ENCODE peak calls at places on chromosomes 13 and 19, in ten cellular contexts. V, A, P, U, L, E, Q, M, O and J are unnamed samples.

GRCh38 chr19:13022111-13022858 is 27.0 kb downstream of the NFIX start:
- DNase-seq in L (peak; percentile 54), E (no peak), O (peak; percentile 56), M (no peak), U (no peak), V (no peak), P (no peak), Q (no peak), A (no peak), J (no peak)

GRCh38 chr13:74067818-74068217 is 66.4 kb downstream of the KLF12 start:
- DNase-seq in L (no peak), M (no peak), A (no peak), O (no peak), E (no peak), P (peak; percentile 36), V (no peak), Q (no peak), U (peak; percentile 46), J (no peak)

GRCh38 chr13:111031531-111031961 is 83.6 kb upstream of the ARHGEF7 start:
- DNase-seq in V (no peak), L (no peak), O (peak; percentile 33), Q (no peak), E (no peak), P (no peak), A (no peak), U (peak; percentile 85), M (no peak), J (no peak)

GRCh38 chr19:17337675-17338439 is 504 bp downstream of the GTPBP3 start:
- DNase-seq in V (no peak), A (no peak), Q (peak; percentile 39), M (no peak), E (no peak), P (no peak), O (peak; percentile 71), U (peak; percentile 52), L (no peak), J (no peak)

GRCh38 chr13:97434417-97435296 is 688 bp downstream of the RAP2A start:
- DNase-seq in E (peak; percentile 36), L (peak; percentile 37), V (peak; percentile 23), M (peak; percentile 38), O (peak; percentile 52), Q (peak; percentile 39), U (peak; percentile 50), P (peak; percentile 54), A (peak; percentile 37), J (peak; percentile 51)

GRCh38 chr19:28644261-28644660 is 568.7 kb downstream of the UQCRFS1 start:
- DNase-seq in O (no peak), P (no peak), E (no peak), A (no peak), V (no peak), L (no peak), Q (no peak), M (no peak), U (no peak), J (no peak)

GRCh38 chr19:53004242-53004641 is 9.5 kb upstream of the ERVV-1 start:
- DNase-seq in A (no peak), V (no peak), U (no peak), E (no peak), L (no peak), P (no peak), Q (no peak), O (no peak), M (no peak), J (no peak)

GRCh38 chr13:50574731-50575130 is 268.8 kb downstream of the DLEU7 start:
- DNase-seq in V (no peak), U (no peak), Q (no peak), M (no peak), E (no peak), O (no peak), L (no peak), A (no peak), P (no peak), J (no peak)

GRCh38 chr19:44635581-44636438 is 7.9 kb upstream of the PVR start:
- DNase-seq in E (no peak), Q (no peak), V (no peak), O (no peak), L (no peak), A (no peak), U (no peak), M (no peak), P (no peak), J (no peak)

GRCh38 chr13:23510979-23511735 is 59.1 kb upstream of the TNFRSF19 start:
- DNase-seq in A (no peak), M (no peak), V (no peak), U (no peak), L (no peak), P (peak; percentile 97), Q (peak; percentile 51), O (peak; percentile 89), E (no peak), J (peak; percentile 2)

GRCh38 chr19:50332264-50333038 is 3.3 kb upstream of the KCNC3 start:
- DNase-seq in U (no peak), P (no peak), A (no peak), Q (no peak), V (no peak), O (peak; percentile 48), M (no peak), L (no peak), E (no peak), J (no peak)

GRCh38 chr13:113299951-113300350 is 2.9 kb downstream of the LAMP1 start:
- DNase-seq in P (no peak), V (no peak), U (no peak), E (no peak), L (peak; percentile 79), M (no peak), Q (no peak), O (peak; percentile 53), A (no peak), J (no peak)

GRCh38 chr13:40966298-40966697 is 52.8 kb downstream of the ELF1 start:
- DNase-seq in M (no peak), A (no peak), L (no peak), Q (no peak), P (no peak), V (no peak), U (no peak), O (no peak), E (no peak), J (no peak)

GRCh38 chr13:113997845-113998751 is 24.2 kb upstream of the C13orf46 start:
- DNase-seq in O (no peak), P (no peak), V (no peak), A (no peak), M (no peak), U (no peak), E (no peak), L (no peak), Q (no peak), J (no peak)

GRCh38 chr13:91145806-91146205 is 201.7 kb upstream of the MIR17HG start:
- DNase-seq in Q (no peak), O (no peak), A (no peak), E (no peak), P (peak; percentile 73), M (no peak), V (no peak), L (no peak), U (no peak), J (no peak)

GRCh38 chr13:58134012-58134411 is 502.5 kb downstream of the PCDH17 start:
- DNase-seq in Q (no peak), L (no peak), O (no peak), A (no peak), M (no peak), U (no peak), E (no peak), V (no peak), P (no peak), J (no peak)

GRCh38 chr19:17279436-17279835 is 2.3 kb upstream of the ANKLE1 start:
- DNase-seq in P (no peak), O (no peak), M (no peak), A (no peak), L (no peak), E (no peak), V (no peak), Q (no peak), U (no peak), J (no peak)

GRCh38 chr13:46901721-46902120 is 4.9 kb upstream of the HTR2A start:
- DNase-seq in E (no peak), O (no peak), A (no peak), U (no peak), M (no peak), V (no peak), P (no peak), L (no peak), Q (no peak), J (no peak)

GRCh38 chr13:71864094-71864980 is 2.7 kb downstream of the DACH1 start:
- DNase-seq in U (no peak), Q (peak; percentile 17), M (peak; percentile 19), V (no peak), O (no peak), P (peak; percentile 90), E (no peak), L (peak; percentile 86), A (no peak), J (no peak)

GRCh38 chr19:19493841-19494546 is 21.4 kb downstream of the TSSK6 start:
- DNase-seq in U (no peak), Q (peak; percentile 80), E (no peak), M (no peak), V (no peak), O (no peak), A (no peak), L (no peak), P (no peak), J (no peak)

GRCh38 chr13:97028441-97029299 is 34.4 kb upstream of the OXGR1 start:
- DNase-seq in A (peak; percentile 36), E (no peak), Q (peak; percentile 73), L (peak; percentile 63), O (peak; percentile 37), P (peak; percentile 67), U (peak; percentile 50), M (no peak), V (no peak), J (peak; percentile 29)

GRCh38 chr13:98142427-98143156 is at the start of gene FARP1:
- DNase-seq in V (no peak), U (no peak), O (peak; percentile 80), E (no peak), Q (peak; percentile 84), L (peak; percentile 67), M (peak; percentile 23), P (peak; percentile 76), A (no peak), J (peak; percentile 14)

GRCh38 chr13:43783820-43784219 is 3.0 kb downstream of the ENOX1 start:
- DNase-seq in U (no peak), O (peak; percentile 38), V (no peak), E (no peak), M (no peak), P (peak; percentile 76), L (peak; percentile 32), Q (peak; percentile 44), A (no peak), J (no peak)

GRCh38 chr13:113476811-113477210 is 13.7 kb downstream of the DCUN1D2 start:
- DNase-seq in P (no peak), A (no peak), V (no peak), L (no peak), E (no peak), Q (no peak), M (no peak), U (no peak), O (no peak), J (no peak)

GRCh38 chr13:114015608-114016295 is 41.9 kb upstream of the C13orf46 start:
- DNase-seq in E (no peak), O (no peak), L (peak; percentile 24), V (no peak), Q (no peak), P (no peak), A (no peak), U (no peak), M (no peak), J (no peak)

GRCh38 chr19:35032356-35032865 is 2.1 kb downstream of the SCN1B start:
- DNase-seq in E (no peak), L (no peak), M (no peak), A (no peak), O (no peak), U (no peak), V (no peak), Q (no peak), P (no peak), J (no peak)